ENCODE peak calls at places on chromosomes 16 and 17, in nine cellular contexts. One of them, this sample, is unnamed.

GRCh38 chr16:13042291-13042690 is 140.9 kb downstream of the SHISA9 start:
- DNase-seq in stomach: no peak
- DNase-seq in GM23338: no peak
- DNase-seq in prostate gland: no peak
- DNase-seq in suprapubic skin: no peak
- DNase-seq in breast epithelium: no peak
- DNase-seq in HepG2: no peak
- DNase-seq in SK-N-SH: no peak
- DNase-seq in endothelial cell of umbilical vein: no peak
- DNase-seq in this sample: no peak

GRCh38 chr17:43939886-43940285 is 2.4 kb downstream of the PPY start:
- DNase-seq in HepG2: no peak
- DNase-seq in endothelial cell of umbilical vein: no peak
- DNase-seq in breast epithelium: no peak
- DNase-seq in stomach: no peak
- DNase-seq in GM23338: no peak
- DNase-seq in suprapubic skin: no peak
- DNase-seq in prostate gland: no peak
- DNase-seq in SK-N-SH: no peak
- DNase-seq in this sample: no peak

GRCh38 chr17:74749262-74750038 is 1.0 kb downstream of the NHERF1 start:
- DNase-seq in suprapubic skin: no peak
- DNase-seq in stomach: no peak
- DNase-seq in SK-N-SH: peak
- DNase-seq in endothelial cell of umbilical vein: no peak
- DNase-seq in GM23338: peak
- DNase-seq in HepG2: no peak
- DNase-seq in prostate gland: no peak
- DNase-seq in breast epithelium: no peak
- DNase-seq in this sample: peak

GRCh38 chr17:12627776-12628491 is 37.8 kb upstream of the MYOCD start:
- DNase-seq in suprapubic skin: no peak
- DNase-seq in HepG2: peak
- DNase-seq in breast epithelium: no peak
- DNase-seq in stomach: no peak
- DNase-seq in endothelial cell of umbilical vein: no peak
- DNase-seq in SK-N-SH: no peak
- DNase-seq in GM23338: no peak
- DNase-seq in prostate gland: no peak
- DNase-seq in this sample: no peak

GRCh38 chr17:1495265-1495664 is 2.8 kb upstream of the MYO1C start:
- DNase-seq in suprapubic skin: no peak
- DNase-seq in prostate gland: peak
- DNase-seq in breast epithelium: peak
- DNase-seq in GM23338: no peak
- DNase-seq in stomach: no peak
- DNase-seq in endothelial cell of umbilical vein: no peak
- DNase-seq in SK-N-SH: no peak
- DNase-seq in HepG2: no peak
- DNase-seq in this sample: no peak

GRCh38 chr16:58021661-58022551 is 3.6 kb upstream of the MMP15 start:
- DNase-seq in breast epithelium: no peak
- DNase-seq in HepG2: no peak
- DNase-seq in stomach: no peak
- DNase-seq in prostate gland: no peak
- DNase-seq in endothelial cell of umbilical vein: no peak
- DNase-seq in suprapubic skin: no peak
- DNase-seq in GM23338: no peak
- DNase-seq in SK-N-SH: peak
- DNase-seq in this sample: no peak

GRCh38 chr16:2745116-2745890 is 7.1 kb upstream of the SRRM2 start:
- DNase-seq in breast epithelium: no peak
- DNase-seq in stomach: no peak
- DNase-seq in endothelial cell of umbilical vein: no peak
- DNase-seq in SK-N-SH: no peak
- DNase-seq in suprapubic skin: no peak
- DNase-seq in HepG2: no peak
- DNase-seq in prostate gland: no peak
- DNase-seq in GM23338: no peak
- DNase-seq in this sample: no peak

GRCh38 chr17:62692721-62693431 is 65.4 kb downstream of the MRC2 start:
- DNase-seq in GM23338: peak
- DNase-seq in HepG2: peak
- DNase-seq in breast epithelium: no peak
- DNase-seq in stomach: no peak
- DNase-seq in suprapubic skin: no peak
- DNase-seq in prostate gland: no peak
- DNase-seq in endothelial cell of umbilical vein: no peak
- DNase-seq in SK-N-SH: peak
- DNase-seq in this sample: no peak

GRCh38 chr17:17186051-17186450 is 20.1 kb downstream of the PLD6 start:
- DNase-seq in GM23338: no peak
- DNase-seq in stomach: peak
- DNase-seq in prostate gland: peak
- DNase-seq in suprapubic skin: no peak
- DNase-seq in endothelial cell of umbilical vein: no peak
- DNase-seq in HepG2: no peak
- DNase-seq in breast epithelium: no peak
- DNase-seq in SK-N-SH: no peak
- DNase-seq in this sample: peak

GRCh38 chr17:47663997-47664941 is 14.6 kb downstream of the KPNB1 start:
- DNase-seq in stomach: peak
- DNase-seq in endothelial cell of umbilical vein: peak
- DNase-seq in SK-N-SH: peak
- DNase-seq in HepG2: peak
- DNase-seq in suprapubic skin: no peak
- DNase-seq in GM23338: peak
- DNase-seq in prostate gland: peak
- DNase-seq in breast epithelium: no peak
- DNase-seq in this sample: no peak

GRCh38 chr16:31467151-31467550 is 4.8 kb upstream of the TGFB1I1 start:
- DNase-seq in suprapubic skin: no peak
- DNase-seq in stomach: no peak
- DNase-seq in prostate gland: no peak
- DNase-seq in HepG2: no peak
- DNase-seq in breast epithelium: no peak
- DNase-seq in endothelial cell of umbilical vein: no peak
- DNase-seq in SK-N-SH: no peak
- DNase-seq in GM23338: no peak
- DNase-seq in this sample: no peak
- H3K27ac ChIP-seq in suprapubic skin: no peak
- H3K27ac ChIP-seq in stomach: no peak
- H3K27ac ChIP-seq in prostate gland: no peak
- H3K27ac ChIP-seq in HepG2: no peak
- H3K27ac ChIP-seq in breast epithelium: no peak
- H3K27ac ChIP-seq in endothelial cell of umbilical vein: no peak
- H3K27ac ChIP-seq in SK-N-SH: no peak
- H3K27ac ChIP-seq in GM23338: no peak
- H3K27ac ChIP-seq in this sample: no peak

GRCh38 chr17:83083368-83084201 is 4.2 kb downstream of the METRNL start:
- DNase-seq in suprapubic skin: no peak
- DNase-seq in HepG2: no peak
- DNase-seq in stomach: no peak
- DNase-seq in endothelial cell of umbilical vein: peak
- DNase-seq in SK-N-SH: peak
- DNase-seq in prostate gland: no peak
- DNase-seq in GM23338: peak
- DNase-seq in breast epithelium: no peak
- DNase-seq in this sample: no peak
- TF ChIP-seq POLR2AphosphoS5 in suprapubic skin: peak
- TF ChIP-seq POLR2AphosphoS5 in HepG2: no peak
- TF ChIP-seq POLR2AphosphoS5 in stomach: no peak
- TF ChIP-seq POLR2AphosphoS5 in endothelial cell of umbilical vein: no peak
- TF ChIP-seq POLR2AphosphoS5 in SK-N-SH: peak
- TF ChIP-seq POLR2AphosphoS5 in prostate gland: no peak
- TF ChIP-seq POLR2AphosphoS5 in GM23338: no peak
- TF ChIP-seq POLR2AphosphoS5 in breast epithelium: peak
- TF ChIP-seq POLR2AphosphoS5 in this sample: peak

GRCh38 chr17:41910701-41911391 is 7.9 kb downstream of the ACLY start:
- DNase-seq in suprapubic skin: no peak
- DNase-seq in SK-N-SH: no peak
- DNase-seq in prostate gland: no peak
- DNase-seq in GM23338: no peak
- DNase-seq in breast epithelium: no peak
- DNase-seq in stomach: no peak
- DNase-seq in endothelial cell of umbilical vein: no peak
- DNase-seq in HepG2: no peak
- DNase-seq in this sample: peak
- TF ChIP-seq CTCF in suprapubic skin: no peak
- TF ChIP-seq CTCF in SK-N-SH: peak
- TF ChIP-seq CTCF in prostate gland: no peak
- TF ChIP-seq CTCF in GM23338: no peak
- TF ChIP-seq CTCF in breast epithelium: no peak
- TF ChIP-seq CTCF in stomach: no peak
- TF ChIP-seq CTCF in endothelial cell of umbilical vein: no peak
- TF ChIP-seq CTCF in HepG2: no peak
- TF ChIP-seq CTCF in this sample: no peak

GRCh38 chr17:67449885-67450755 is 73.0 kb downstream of the PITPNC1 start:
- DNase-seq in GM23338: no peak
- DNase-seq in endothelial cell of umbilical vein: no peak
- DNase-seq in suprapubic skin: no peak
- DNase-seq in breast epithelium: no peak
- DNase-seq in prostate gland: no peak
- DNase-seq in stomach: no peak
- DNase-seq in HepG2: no peak
- DNase-seq in SK-N-SH: no peak
- DNase-seq in this sample: no peak
- H3K27ac ChIP-seq in GM23338: no peak
- H3K27ac ChIP-seq in endothelial cell of umbilical vein: no peak
- H3K27ac ChIP-seq in suprapubic skin: no peak
- H3K27ac ChIP-seq in breast epithelium: no peak
- H3K27ac ChIP-seq in prostate gland: no peak
- H3K27ac ChIP-seq in stomach: no peak
- H3K27ac ChIP-seq in HepG2: no peak
- H3K27ac ChIP-seq in SK-N-SH: no peak
- H3K27ac ChIP-seq in this sample: no peak

GRCh38 chr17:45289316-45290268 is 27.2 kb downstream of the MAP3K14 start:
- DNase-seq in stomach: peak
- DNase-seq in GM23338: no peak
- DNase-seq in endothelial cell of umbilical vein: no peak
- DNase-seq in HepG2: no peak
- DNase-seq in SK-N-SH: no peak
- DNase-seq in breast epithelium: no peak
- DNase-seq in suprapubic skin: no peak
- DNase-seq in prostate gland: no peak
- DNase-seq in this sample: peak

GRCh38 chr17:45293413-45294211 is 23.2 kb downstream of the MAP3K14 start:
- DNase-seq in GM23338: no peak
- DNase-seq in breast epithelium: peak
- DNase-seq in suprapubic skin: peak
- DNase-seq in stomach: peak
- DNase-seq in HepG2: peak
- DNase-seq in SK-N-SH: no peak
- DNase-seq in endothelial cell of umbilical vein: peak
- DNase-seq in prostate gland: peak
- DNase-seq in this sample: no peak

GRCh38 chr17:45290269-45290765 is 26.5 kb downstream of the MAP3K14 start:
- DNase-seq in SK-N-SH: no peak
- DNase-seq in endothelial cell of umbilical vein: no peak
- DNase-seq in HepG2: no peak
- DNase-seq in breast epithelium: no peak
- DNase-seq in GM23338: no peak
- DNase-seq in suprapubic skin: no peak
- DNase-seq in prostate gland: no peak
- DNase-seq in stomach: no peak
- DNase-seq in this sample: no peak

GRCh38 chr17:45292696-45293412 is 24.0 kb downstream of the MAP3K14 start:
- DNase-seq in suprapubic skin: no peak
- DNase-seq in SK-N-SH: no peak
- DNase-seq in HepG2: no peak
- DNase-seq in prostate gland: no peak
- DNase-seq in GM23338: no peak
- DNase-seq in stomach: no peak
- DNase-seq in breast epithelium: no peak
- DNase-seq in endothelial cell of umbilical vein: no peak
- DNase-seq in this sample: no peak

GRCh38 chr17:45291170-45291805 is 25.5 kb downstream of the MAP3K14 start:
- DNase-seq in breast epithelium: no peak
- DNase-seq in prostate gland: no peak
- DNase-seq in endothelial cell of umbilical vein: no peak
- DNase-seq in HepG2: no peak
- DNase-seq in stomach: no peak
- DNase-seq in SK-N-SH: no peak
- DNase-seq in suprapubic skin: no peak
- DNase-seq in GM23338: no peak
- DNase-seq in this sample: peak
- TF ChIP-seq POLR2AphosphoS5 in breast epithelium: no peak
- TF ChIP-seq POLR2AphosphoS5 in prostate gland: peak
- TF ChIP-seq POLR2AphosphoS5 in endothelial cell of umbilical vein: no peak
- TF ChIP-seq POLR2AphosphoS5 in HepG2: no peak
- TF ChIP-seq POLR2AphosphoS5 in stomach: peak
- TF ChIP-seq POLR2AphosphoS5 in SK-N-SH: no peak
- TF ChIP-seq POLR2AphosphoS5 in suprapubic skin: no peak
- TF ChIP-seq POLR2AphosphoS5 in GM23338: no peak
- TF ChIP-seq POLR2AphosphoS5 in this sample: no peak

This sample was measured in upper lobe of left lung.